ENCODE peak calls at places on chromosomes 4 and X, in six cellular contexts. J is astrocyte of the spinal cord; W is CD8-positive, alpha-beta T cell; O is choroid plexus epithelial cell; I is fibroblast of mammary gland; F is MM.1S. X is an unnamed sample.
A peak's percentile ranks its signal among the peaks of the same experiment; 100 is the strongest.

GRCh38 chr4:15658136-15658535 is 3.0 kb upstream of the FBXL5 start:
- DNase-seq in O (no peak), W (no peak), I (no peak), F (no peak), J (no peak), X (peak; percentile 81)

GRCh38 chr4:8228319-8229250 is 29.5 kb downstream of the SH3TC1 start:
- DNase-seq in F (peak; percentile 91), J (peak; percentile 86), W (peak; percentile 47), O (peak; percentile 92), I (peak; percentile 85), X (no peak)

GRCh38 chr4:113094802-113095201 is 45.3 kb downstream of the ANK2 start:
- DNase-seq in O (peak; percentile 40), F (no peak), W (no peak), J (peak; percentile 40), I (peak; percentile 54), X (no peak)

GRCh38 chrX:112636288-112636687 is 43.5 kb downstream of the LHFPL1 start:
- DNase-seq in I (peak; percentile 37), W (no peak), O (peak; percentile 19), F (no peak), J (peak; percentile 29), X (no peak)

GRCh38 chrX:97587171-97587570 is 703.5 kb downstream of the RPA4 start:
- DNase-seq in O (no peak), J (no peak), F (no peak), W (no peak), I (no peak), X (no peak)

GRCh38 chr4:1099684-1100335 is 13.6 kb downstream of the RNF212 start:
- DNase-seq in F (no peak), O (no peak), J (no peak), I (no peak), W (no peak), X (no peak)

GRCh38 chrX:150165776-150166610 is 197.1 kb upstream of the MAMLD1 start:
- DNase-seq in O (no peak), I (no peak), F (no peak), J (no peak), W (no peak), X (no peak)

GRCh38 chr4:6178757-6179156 is 21.6 kb downstream of the JAKMIP1 start:
- DNase-seq in W (no peak), J (no peak), O (peak; percentile 3), I (no peak), F (no peak), X (no peak)

GRCh38 chr4:40149960-40150385 is 46.9 kb upstream of the RHOH start:
- DNase-seq in J (peak; percentile 77), F (peak; percentile 85), I (peak; percentile 84), O (peak; percentile 85), W (peak; percentile 46), X (peak; percentile 23)

GRCh38 chr4:8843597-8843996 is 28.0 kb downstream of the HMX1 start:
- DNase-seq in J (no peak), W (no peak), I (no peak), O (no peak), F (no peak), X (no peak)

GRCh38 chr4:151322565-151322964 is 2.8 kb downstream of the SH3D19 start:
- DNase-seq in O (peak; percentile 21), I (no peak), J (peak; percentile 9), W (no peak), F (no peak), X (no peak)

GRCh38 chr4:145935253-145936141 is 3.1 kb downstream of the ZNF827 start:
- DNase-seq in I (peak; percentile 42), W (no peak), F (peak; percentile 50), J (no peak), O (no peak), X (no peak)

GRCh38 chrX:105564536-105564935 is 257.8 kb upstream of the NRK start:
- DNase-seq in J (peak; percentile 89), W (no peak), O (peak; percentile 86), I (peak; percentile 90), F (no peak), X (peak; percentile 48)

GRCh38 chr4:92099851-92100250 is 203.9 kb upstream of the GRID2 start:
- DNase-seq in F (no peak), I (no peak), W (no peak), J (no peak), O (no peak), X (no peak)

GRCh38 chrX:24364326-24364725 is 3.9 kb downstream of the SUPT20HL1 start:
- DNase-seq in I (no peak), O (no peak), F (no peak), J (no peak), W (no peak), X (no peak)

GRCh38 chr4:69858683-69859082 is 1.3 kb downstream of the SULT1E1 start:
- DNase-seq in F (no peak), J (peak; percentile 22), O (peak; percentile 77), W (no peak), I (peak; percentile 64), X (peak; percentile 65)

GRCh38 chr4:152715076-152715475 is 35.3 kb upstream of the TMEM154 start:
- DNase-seq in I (no peak), F (no peak), W (no peak), J (no peak), O (no peak), X (no peak)

GRCh38 chr4:3484057-3484973 is 21.2 kb downstream of the DOK7 start:
- DNase-seq in W (no peak), J (no peak), F (no peak), I (no peak), O (no peak), X (no peak)

GRCh38 chr4:186981161-186981560 is 257.5 kb upstream of the FAT1 start:
- DNase-seq in J (peak; percentile 25), F (no peak), O (peak; percentile 61), W (no peak), I (peak; percentile 15), X (no peak)

GRCh38 chrX:118724775-118725174 is 2.6 kb upstream of the IL13RA1 start:
- DNase-seq in W (no peak), I (peak; percentile 35), O (peak; percentile 59), F (no peak), J (peak; percentile 30), X (no peak)

GRCh38 chr4:174553828-174554227 is 31.5 kb upstream of the HPGD start:
- DNase-seq in W (no peak), F (peak; percentile 11), I (peak; percentile 88), O (peak; percentile 42), J (peak; percentile 68), X (no peak)

GRCh38 chr4:139873111-139873866 is 207.7 kb downstream of the MGST2 start:
- DNase-seq in J (peak; percentile 36), W (no peak), F (no peak), I (no peak), O (peak; percentile 58), X (no peak)

GRCh38 chr4:183996868-183997267 is 91.8 kb downstream of the STOX2 start:
- DNase-seq in F (no peak), I (peak; percentile 3), W (no peak), O (peak; percentile 53), J (no peak), X (peak; percentile 56)

GRCh38 chr4:139329665-139330200 is 27.5 kb upstream of the NDUFC1 start:
- DNase-seq in J (no peak), F (no peak), W (no peak), O (no peak), I (no peak), X (no peak)

DNA sequence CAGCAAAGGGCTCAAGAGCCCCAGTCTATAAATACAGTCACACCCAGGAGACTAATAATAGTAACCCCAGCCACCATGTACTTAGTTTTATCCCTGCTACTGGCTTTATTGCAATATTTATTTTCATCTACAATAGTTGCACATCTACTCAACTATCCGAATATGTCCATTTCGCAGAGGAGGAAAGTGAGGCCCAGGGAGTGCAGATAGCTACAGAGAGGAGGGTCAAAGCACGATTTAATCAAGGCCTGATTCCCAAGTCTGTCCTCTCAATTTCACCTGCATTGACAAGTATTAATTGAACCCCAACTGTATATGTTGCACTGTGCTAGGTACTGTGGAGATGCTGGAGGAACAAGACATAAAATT is 4.0 kb upstream of the PLP2 start:
- DNase-seq in J (no peak), W (no peak), F (no peak), O (no peak), I (no peak), X (no peak)
- H3K4me3 ChIP-seq in J (peak overlapping the region; percentile 38), W (peak overlapping the region; percentile 55), F (peak overlapping the region; percentile 66), O (peak overlapping the region; percentile 48), I (peak overlapping the region; percentile 9), X (peak overlapping the region; percentile 30)

GRCh38 chr4:23456864-23457263 is 433.0 kb downstream of the PPARGC1A start:
- DNase-seq in F (no peak), W (no peak), J (no peak), I (no peak), O (no peak), X (no peak)

GRCh38 chr4:23458061-23458460 is 431.8 kb downstream of the PPARGC1A start:
- DNase-seq in I (no peak), O (no peak), W (no peak), J (no peak), F (no peak), X (no peak)

GRCh38 chr4:23455482-23455881 is 434.4 kb downstream of the PPARGC1A start:
- DNase-seq in I (no peak), F (no peak), W (no peak), O (no peak), J (no peak), X (peak; percentile 16)
- TF ChIP-seq CTCF in I (no peak), F (no peak), W (no peak), O (no peak), J (no peak), X (peak; percentile 47)

DNA sequence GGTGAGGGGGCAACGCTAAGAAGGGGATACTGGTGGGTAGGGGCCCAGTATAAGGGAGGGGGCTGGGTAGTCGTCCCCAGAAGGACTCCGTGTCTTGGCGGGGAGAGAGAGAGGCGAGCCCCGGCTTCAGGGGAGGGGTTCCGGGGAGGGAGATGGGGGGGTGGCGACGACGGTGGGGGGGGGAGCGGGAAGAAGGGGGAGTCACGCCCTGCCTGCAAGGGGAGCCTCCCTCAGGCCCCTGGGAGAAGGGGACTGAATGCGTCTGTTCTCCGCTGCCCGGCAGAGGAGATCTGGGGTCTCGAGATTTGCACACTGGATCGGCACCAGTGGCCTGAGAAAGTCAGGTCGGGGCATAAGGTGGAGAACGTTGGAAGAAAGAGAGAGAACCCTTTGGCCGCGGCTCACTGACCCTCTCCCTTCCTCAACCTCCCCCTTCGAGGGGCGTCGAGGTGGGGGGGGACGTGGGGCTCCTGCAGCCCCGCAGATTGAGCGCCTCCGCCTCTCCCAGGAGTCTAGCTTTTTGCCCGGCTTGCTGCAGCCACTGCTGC is 609 bp upstream of the BCORL1 start:
- DNase-seq in O (no peak), I (no peak), F (no peak), J (no peak), W (no peak), X (no peak)
- H3K4me3 ChIP-seq in O (no peak overlapping the region), I (peak overlapping the region; percentile 49), F (peak overlapping the region; percentile 60), J (no peak overlapping the region), W (peak overlapping the region; percentile 59), X (no peak overlapping the region)

DNA sequence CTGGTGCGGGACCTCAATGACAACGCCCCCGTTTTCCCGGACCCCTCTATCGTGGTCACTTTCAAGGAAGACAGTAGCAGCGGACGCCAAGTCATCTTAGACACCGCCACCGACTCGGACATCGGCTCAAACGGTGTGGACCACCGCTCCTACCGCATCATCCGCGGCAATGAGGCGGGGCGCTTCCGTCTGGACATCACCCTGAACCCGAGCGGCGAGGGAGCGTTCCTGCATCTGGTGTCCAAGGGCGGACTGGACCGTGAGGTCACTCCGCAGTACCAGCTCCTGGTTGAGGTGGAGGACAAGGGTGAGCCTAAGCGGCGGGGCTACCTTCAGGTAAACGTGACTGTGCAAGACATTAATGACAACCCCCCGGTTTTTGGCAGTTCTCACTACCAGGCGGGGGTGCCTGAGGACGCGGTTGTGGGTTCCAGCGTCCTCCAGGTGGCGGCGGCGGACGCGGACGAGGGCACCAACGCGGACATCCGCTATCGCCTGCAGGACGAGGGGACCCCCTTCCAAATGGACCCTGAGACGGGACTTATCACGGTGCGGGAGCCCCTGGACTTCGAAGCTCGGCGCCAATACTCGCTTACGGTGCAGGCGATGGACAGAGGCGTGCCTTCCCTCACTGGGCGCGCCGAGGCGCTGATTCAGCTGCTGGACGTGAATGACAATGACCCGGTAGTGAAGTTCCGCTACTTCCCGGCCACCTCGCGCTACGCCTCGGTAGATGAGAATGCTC is 2.2 kb downstream of the FAT4 start:
- DNase-seq in F (no peak), O (peak; percentile 43), W (no peak), J (peak; percentile 46), I (peak; percentile 44), X (no peak)
- TF ChIP-seq CTCF in F (no peak), O (peak; percentile 44), W (no peak), J (peak; percentile 46), I (peak; percentile 12), X (peak; percentile 32)